ENCODE peak calls at places on chromosomes 11 and 22, in five cellular contexts. J is lung; T is upper lobe of right lung; A is kidney; E is CD8-positive, alpha-beta memory T cell. U is an unnamed sample.

GRCh38 chr11:30635401-30635989 is 49.3 kb upstream of the MPPED2 start:
- DNase-seq in J (no peak), T (no peak), A (peak; percentile 37), E (no peak), U (no peak)

GRCh38 chr11:65212226-65212801 is 30.6 kb downstream of the CAPN1 start:
- DNase-seq in J (no peak), T (no peak), A (no peak), E (no peak), U (peak; percentile 55)

GRCh38 chr11:44051171-44051570 is 3.4 kb downstream of the ACCSL start:
- DNase-seq in J (no peak), T (no peak), A (no peak), E (no peak), U (no peak)

GRCh38 chr11:1827095-1827797 is 7.5 kb upstream of the SYT8 start:
- DNase-seq in J (peak; percentile 89), T (peak; percentile 85), A (peak; percentile 85), E (no peak), U (peak; percentile 97)

GRCh38 chr11:57303990-57304579 is 20.7 kb downstream of the TNKS1BP1 start:
- DNase-seq in J (no peak), T (no peak), A (no peak), E (no peak), U (no peak)

GRCh38 chr22:30422481-30423295 is 2.9 kb upstream of the MTFP1 start:
- DNase-seq in J (peak; percentile 73), T (peak; percentile 80), A (peak; percentile 85), E (no peak), U (peak; percentile 93)

GRCh38 chr22:22498267-22498666 is 10.3 kb downstream of the ZNF280B start:
- DNase-seq in J (no peak), T (no peak), A (no peak), E (no peak), U (no peak)

GRCh38 chr22:35938226-35938625 is 90.4 kb downstream of the RBFOX2 start:
- DNase-seq in J (no peak), T (no peak), A (no peak), E (no peak), U (no peak)

GRCh38 chr11:67528376-67528775 is 5.1 kb upstream of the CABP2 start:
- DNase-seq in J (no peak), T (no peak), A (no peak), E (no peak), U (no peak)

GRCh38 chr11:129846508-129847335 is 31.1 kb downstream of the TMEM45B start:
- DNase-seq in J (no peak), T (no peak), A (no peak), E (no peak), U (peak; percentile 64)

GRCh38 chr11:104372111-104372510 is 208.2 kb upstream of the PDGFD start:
- DNase-seq in J (no peak), T (no peak), A (no peak), E (no peak), U (no peak)

GRCh38 chr22:36301851-36302250 is 48.9 kb downstream of the APOL1 start:
- DNase-seq in J (no peak), T (no peak), A (no peak), E (no peak), U (peak; percentile 94)

GRCh38 chr11:36069576-36070214 is 125.8 kb downstream of the LDLRAD3 start:
- DNase-seq in J (no peak), T (no peak), A (no peak), E (no peak), U (no peak)

GRCh38 chr11:32081129-32081641 is 9.7 kb upstream of the RCN1 start:
- DNase-seq in J (no peak), T (no peak), A (no peak), E (no peak), U (peak; percentile 10)

GRCh38 chr11:17585911-17586695 is 39.0 kb downstream of the OTOG start:
- DNase-seq in J (no peak), T (no peak), A (peak; percentile 30), E (no peak), U (peak; percentile 39)

GRCh38 chr11:130118636-130119387 is 40.8 kb upstream of the ST14 start:
- DNase-seq in J (no peak), T (no peak), A (no peak), E (peak; percentile 51), U (no peak)

GRCh38 chr11:112977620-112978212 is 16.5 kb downstream of the NCAM1 start:
- DNase-seq in J (no peak), T (no peak), A (no peak), E (no peak), U (no peak)

GRCh38 chr11:3959015-3959917 is 103.8 kb downstream of the STIM1 start:
- DNase-seq in J (no peak), T (no peak), A (no peak), E (no peak), U (no peak)

GRCh38 chr11:100190395-100190794 is 496.7 kb upstream of the ARHGAP42 start:
- DNase-seq in J (no peak), T (no peak), A (no peak), E (no peak), U (no peak)

GRCh38 chr11:35614949-35615569 is 3.2 kb upstream of the FJX1 start:
- DNase-seq in J (no peak), T (no peak), A (no peak), E (no peak), U (no peak)

GRCh38 chr11:19777032-19777341 is 64.3 kb downstream of the NAV2 start:
- DNase-seq in J (peak; percentile 36), T (peak; percentile 79), A (peak; percentile 77), E (no peak), U (no peak)

GRCh38 chr11:69111578-69112247 is 44.0 kb upstream of the SMIM38 start:
- DNase-seq in J (no peak), T (no peak), A (peak; percentile 60), E (no peak), U (no peak)

GRCh38 chr11:27921472-27921871 is 186.5 kb downstream of the KIF18A start:
- DNase-seq in J (no peak), T (no peak), A (no peak), E (no peak), U (no peak)

GRCh38 chr22:29706493-29706892 is 13.3 kb upstream of the CABP7 start:
- DNase-seq in J (no peak), T (no peak), A (no peak), E (no peak), U (no peak)

GRCh38 chr11:106031210-106031845 is 9.3 kb upstream of the MSANTD4 start:
- DNase-seq in J (no peak), T (no peak), A (no peak), E (no peak), U (peak; percentile 10)

GRCh38 chr11:35276396-35276795 is 137.4 kb downstream of the CD44 start:
- DNase-seq in J (peak; percentile 46), T (no peak), A (no peak), E (peak; percentile 6), U (no peak)

GRCh38 chr11:57410287-57410686 is 16.6 kb downstream of the SLC43A3 start:
- DNase-seq in J (no peak), T (no peak), A (no peak), E (no peak), U (no peak)

GRCh38 chr11:45296085-45296484 is 9.9 kb upstream of the SYT13 start:
- DNase-seq in J (no peak), T (no peak), A (no peak), E (no peak), U (no peak)

GRCh38 chr11:85759915-85760314 is 51.0 kb downstream of the SYTL2 start:
- DNase-seq in J (no peak), T (no peak), A (no peak), E (no peak), U (no peak)

GRCh38 chr22:35587447-35587870 is 29.7 kb downstream of the MB start:
- DNase-seq in J (peak; percentile 81), T (peak; percentile 89), A (peak; percentile 76), E (no peak), U (no peak)

GRCh38 chr11:293852-294661 is 5.1 kb downstream of the PGGHG start:
- DNase-seq in J (no peak), T (peak; percentile 60), A (peak; percentile 73), E (no peak), U (no peak)

GRCh38 chr11:130689222-130689908 is 226.9 kb downstream of the SNX19 start:
- DNase-seq in J (no peak), T (no peak), A (no peak), E (no peak), U (no peak)

GRCh38 chr11:126392638-126393023 is 37.1 kb downstream of the ST3GAL4 start:
- DNase-seq in J (no peak), T (no peak), A (no peak), E (no peak), U (no peak)

DNA sequence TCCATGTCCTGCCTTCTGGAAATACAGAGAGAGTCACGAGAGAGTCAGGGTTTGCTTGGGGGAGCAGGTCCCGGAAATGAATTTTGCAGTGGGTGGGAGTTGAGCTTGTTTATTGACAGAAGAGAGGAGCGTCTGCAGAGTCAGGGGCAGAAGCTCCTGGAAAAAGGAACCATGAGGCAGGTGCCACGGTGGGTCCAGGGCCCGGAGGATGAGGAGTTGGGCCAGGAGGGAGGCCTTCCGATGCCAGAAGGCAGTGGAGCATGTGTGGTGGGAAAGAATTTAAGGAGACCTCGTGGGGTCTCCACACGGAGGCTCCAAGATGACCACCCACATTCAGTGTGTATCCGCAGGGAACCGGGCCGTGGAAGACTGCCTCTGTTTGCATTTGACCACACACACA is 461.2 kb downstream of the BRD1 start:
- DNase-seq in J (no peak), T (peak; percentile 40), A (peak; percentile 23), E (no peak), U (no peak)
- H3K9me3 ChIP-seq in J (no peaks in the 10 kb centered on the region), T (no peaks in the 10 kb centered on the region), A (no peaks in the 10 kb centered on the region), E (no peaks in the 10 kb centered on the region), U (peaks cover 10% of the 10 kb centered on the region)

DNA sequence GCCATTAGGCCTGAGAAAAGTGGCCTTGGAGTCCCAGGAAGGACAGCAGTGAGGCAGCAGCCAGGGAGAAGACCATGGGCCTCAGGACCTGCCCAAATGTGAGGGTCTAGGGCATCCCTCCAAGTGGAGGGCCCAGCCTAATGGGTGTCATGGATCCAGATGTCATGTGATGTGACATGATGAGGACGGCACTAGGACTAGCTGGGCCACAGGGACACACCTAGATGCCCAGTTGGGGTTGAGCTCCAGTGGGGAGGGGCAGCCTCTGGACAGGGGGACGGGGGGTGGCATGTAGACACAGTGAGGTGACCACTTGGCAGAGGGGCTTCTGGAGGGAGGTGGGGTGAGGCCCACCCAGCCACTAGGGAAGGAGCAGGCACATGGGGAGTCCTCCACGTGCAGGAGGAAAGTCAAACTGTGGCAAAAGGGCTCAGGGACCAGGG is 5.4 kb downstream of the SCARF2 start:
- DNase-seq in J (no peak), T (peak; percentile 43), A (peak; percentile 44), E (no peak), U (no peak)
- H3K4me1 ChIP-seq in J (peaks cover 24% of the 10 kb centered on the region), T (peaks cover 35% of the 10 kb centered on the region), A (peaks cover 24% of the 10 kb centered on the region), E (peaks cover 35% of the 10 kb centered on the region), U (peaks cover 18% of the 10 kb centered on the region)

GRCh38 chr11:95282337-95282751 is 51.3 kb upstream of the SESN3 start:
- DNase-seq in J (no peak), T (no peak), A (no peak), E (no peak), U (no peak)
- H3K4me3 ChIP-seq in J (no peak overlapping the region), T (no peak overlapping the region), A (no peak overlapping the region), E (no peak overlapping the region), U (no peak overlapping the region)

GRCh38 chr22:47259049-47259448 is 496.6 kb downstream of the TBC1D22A start:
- DNase-seq in J (no peak), T (no peak), A (no peak), E (no peak), U (no peak)

GRCh38 chr22:47266329-47266728 is 503.9 kb downstream of the TBC1D22A start:
- DNase-seq in J (no peak), T (no peak), A (no peak), E (no peak), U (no peak)

GRCh38 chr22:47259990-47260389 is 497.5 kb downstream of the TBC1D22A start:
- DNase-seq in J (no peak), T (no peak), A (no peak), E (no peak), U (peak; percentile 27)

GRCh38 chr22:47257566-47257965 is 495.1 kb downstream of the TBC1D22A start:
- DNase-seq in J (no peak), T (no peak), A (no peak), E (no peak), U (no peak)

GRCh38 chr22:47260551-47260950 is 498.1 kb downstream of the TBC1D22A start:
- DNase-seq in J (no peak), T (no peak), A (no peak), E (no peak), U (no peak)
- H3K9me3 ChIP-seq in J (no peaks in the 10 kb centered on the region), T (no peaks in the 10 kb centered on the region), A (no peaks in the 10 kb centered on the region), E (no peaks in the 10 kb centered on the region), U (no peaks in the 10 kb centered on the region)